ENCODE peak calls at places on chromosomes 13 and 19, in six cellular contexts. W is stimulated activated CD8-positive, alpha-beta memory T cell treated with anti-CD3 and anti-CD28 coated beads, Interleukin-4, amount 100 ng/mL, for 24 hours; B is fibroblast of lung; O is HFF-Myc; T is kidney tubule cell; J is SW480. L is an unnamed sample.

GRCh38 chr19:49929121-49929610 is at the start of the genes ATF5 and NUP62:
- DNase-seq in W (peak; percentile 90), B (peak; percentile 84), O (peak; percentile 56), T (peak; percentile 86), J (peak; percentile 93), L (peak; percentile 80)

GRCh38 chr13:71798723-71799122 is 68.3 kb downstream of the DACH1 start:
- DNase-seq in W (no peak), B (no peak), O (no peak), T (no peak), J (no peak), L (no peak)

GRCh38 chr13:73835138-73835721 is 299.0 kb downstream of the KLF12 start:
- DNase-seq in W (no peak), B (peak; percentile 68), O (peak; percentile 21), T (peak; percentile 56), J (peak; percentile 51), L (peak; percentile 66)

GRCh38 chr19:12603714-12604113 is 6.9 kb downstream of the ZNF490 start:
- DNase-seq in W (no peak), B (peak; percentile 66), O (no peak), T (no peak), J (no peak), L (no peak)

GRCh38 chr13:87524775-87525174 is 146.4 kb upstream of the SLITRK5 start:
- DNase-seq in W (no peak), B (no peak), O (no peak), T (peak; percentile 15), J (no peak), L (no peak)

GRCh38 chr13:33153421-33154381 is 131.9 kb downstream of the STARD13 start:
- DNase-seq in W (no peak), B (no peak), O (no peak), T (peak; percentile 25), J (peak; percentile 75), L (peak; percentile 75)

GRCh38 chr19:8148410-8149231 is 771 bp downstream of the FBN3 start:
- DNase-seq in W (no peak), B (no peak), O (no peak), T (no peak), J (peak; percentile 84), L (no peak)

GRCh38 chr13:34521166-34521565 is 420.9 kb upstream of the NBEA start:
- DNase-seq in W (no peak), B (no peak), O (no peak), T (no peak), J (no peak), L (no peak)

GRCh38 chr13:51840917-51841316 is 4.1 kb downstream of the TMEM272 start:
- DNase-seq in W (no peak), B (no peak), O (no peak), T (no peak), J (no peak), L (no peak)

GRCh38 chr13:76980075-76980718 is 11.7 kb upstream of the CLN5 start:
- DNase-seq in W (peak; percentile 83), B (peak; percentile 50), O (no peak), T (peak; percentile 63), J (peak; percentile 44), L (peak; percentile 55)

GRCh38 chr19:34734601-34735103 is 609 bp downstream of the ZNF181 start:
- DNase-seq in W (no peak), B (no peak), O (no peak), T (no peak), J (no peak), L (no peak)

L was measured in fibroblast of the aortic adventitia.